ENCODE peak calls at places on chromosomes 11 and 22, in ten cellular contexts. F is GM12865; Y is stimulated activated CD4-positive, alpha-beta T cell treated with anti-CD3 and anti-CD28 coated beads, Interleukin-15, amount 100 ng/mL, for 24 hours; T is activated naive CD4-positive, alpha-beta T cell; K is T-helper 1 cell; A is ACHN; L is Calu3; D is posterior vena cava; M is SK-MEL-5; U is iPS-NIHi11. W is an unnamed sample.

GRCh38 chr11:120501440-120501839 is 10.1 kb upstream of the GRIK4 start:
- DNase-seq in F (no peak), Y (no peak), T (no peak), K (no peak), A (no peak), L (no peak), D (no peak), M (peak), U (no peak), W (no peak)

GRCh38 chr11:46351148-46351547 is 3.9 kb downstream of the DGKZ start:
- DNase-seq in F (no peak), Y (no peak), T (no peak), K (no peak), A (no peak), L (no peak), D (no peak), M (no peak), U (no peak), W (no peak)

GRCh38 chr11:110087820-110088534 is 5.2 kb upstream of the ZC3H12C start:
- DNase-seq in F (no peak), Y (no peak), T (no peak), K (no peak), A (peak), L (no peak), D (no peak), M (no peak), U (no peak), W (no peak)

GRCh38 chr22:32355760-32356159 is 1.9 kb upstream of the RFPL3 start:
- DNase-seq in F (no peak), Y (no peak), T (no peak), K (no peak), A (peak), L (peak), D (no peak), M (peak), U (peak), W (no peak)

GRCh38 chr11:70073188-70073817 is 4.8 kb upstream of the ANO1 start:
- DNase-seq in F (no peak), Y (no peak), T (no peak), K (no peak), A (no peak), L (no peak), D (peak), M (no peak), U (no peak), W (no peak)

GRCh38 chr22:23521442-23522113 is 58.5 kb downstream of the IGLL1 start:
- DNase-seq in F (peak), Y (peak), T (peak), K (peak), A (peak), L (peak), D (peak), M (peak), U (peak), W (no peak)

GRCh38 chr11:81772161-81772560 is 961.5 kb downstream of the FAM181B start:
- DNase-seq in F (no peak), Y (no peak), T (no peak), K (no peak), A (no peak), L (no peak), D (no peak), M (no peak), U (peak), W (no peak)

GRCh38 chr11:28089378-28089777 is 18.6 kb downstream of the KIF18A start:
- DNase-seq in F (no peak), Y (no peak), T (no peak), K (no peak), A (no peak), L (no peak), D (no peak), M (peak), U (no peak), W (no peak)

GRCh38 chr11:83978942-83979341 is 692.8 kb upstream of the CCDC90B start:
- DNase-seq in F (no peak), Y (no peak), T (no peak), K (no peak), A (no peak), L (no peak), D (no peak), M (no peak), U (no peak), W (no peak)

GRCh38 chr11:128323381-128323780 is 264.0 kb downstream of the ETS1 start:
- DNase-seq in F (peak), Y (peak), T (no peak), K (peak), A (peak), L (no peak), D (no peak), M (peak), U (peak), W (no peak)